ENCODE peak calls at places on chromosome 12, in ten cellular contexts. C, R, O, H, A, Q, V, X, W and B are unnamed samples.

GRCh38 chr12:39490500-39491276 is 47.8 kb upstream of the KIF21A start:
- DNase-seq in W (peak), A (no peak), Q (peak), V (no peak), H (no peak), C (no peak), O (no peak), R (no peak), X (peak), B (no peak)

GRCh38 chr12:38921025-38921677 is 15.8 kb upstream of the CPNE8 start:
- DNase-seq in H (no peak), A (peak), V (peak), W (peak), Q (peak), O (no peak), X (peak), R (peak), C (no peak), B (no peak)

GRCh38 chr12:52279683-52280318 is 5.4 kb downstream of the KRT86 start:
- DNase-seq in R (peak), A (no peak), Q (no peak), C (no peak), H (peak), X (no peak), O (no peak), V (no peak), W (peak), B (no peak)

GRCh38 chr12:68100241-68100640 is 59.3 kb downstream of the IFNG start:
- DNase-seq in A (no peak), R (no peak), X (no peak), C (no peak), Q (no peak), V (no peak), W (no peak), H (no peak), O (no peak), B (no peak)

GRCh38 chr12:64203775-64204174 is 18.3 kb downstream of the KICS2 start:
- DNase-seq in V (no peak), W (no peak), R (no peak), X (no peak), H (no peak), A (no peak), C (no peak), O (no peak), Q (no peak), B (no peak)

GRCh38 chr12:96985515-96986362 is 78.7 kb downstream of the NEDD1 start:
- DNase-seq in H (no peak), V (peak), X (no peak), W (no peak), O (no peak), R (peak), A (no peak), Q (peak), C (peak), B (no peak)

GRCh38 chr12:88553941-88554658 is 26.2 kb downstream of the KITLG start:
- DNase-seq in H (no peak), R (no peak), W (peak), X (peak), C (no peak), V (no peak), O (no peak), Q (peak), A (no peak), B (peak)

GRCh38 chr12:122106891-122107660 is 28.5 kb downstream of the MLXIP start:
- DNase-seq in A (peak), X (peak), O (no peak), R (peak), Q (no peak), W (peak), H (no peak), C (no peak), V (no peak), B (peak)

GRCh38 chr12:130754234-130755001 is 38.3 kb upstream of the RIMBP2 start:
- DNase-seq in R (no peak), V (peak), O (no peak), W (no peak), X (no peak), Q (no peak), C (no peak), A (no peak), H (no peak), B (no peak)

GRCh38 chr12:71045781-71046180 is 112.0 kb downstream of the TSPAN8 start:
- DNase-seq in H (no peak), A (no peak), R (no peak), X (peak), O (no peak), W (peak), C (no peak), V (no peak), Q (peak), B (no peak)

GRCh38 chr12:74849801-74850200 is 312.2 kb downstream of the ATXN7L3B start:
- DNase-seq in O (no peak), A (no peak), W (no peak), R (no peak), Q (no peak), X (no peak), C (no peak), H (no peak), V (no peak), B (no peak)

GRCh38 chr12:44357476-44357875 is 518.6 kb downstream of the NELL2 start:
- DNase-seq in C (no peak), O (no peak), V (no peak), R (no peak), H (no peak), W (no peak), Q (no peak), A (no peak), X (no peak), B (no peak)

GRCh38 chr12:32217354-32218310 is 111.0 kb downstream of the BICD1 start:
- DNase-seq in H (no peak), C (no peak), X (peak), W (peak), V (peak), O (peak), Q (peak), R (no peak), A (peak), B (peak)

GRCh38 chr12:92784356-92784755 is 81.6 kb downstream of the PLEKHG7 start:
- DNase-seq in Q (no peak), W (peak), O (no peak), R (no peak), C (no peak), X (no peak), V (no peak), A (no peak), H (no peak), B (no peak)

GRCh38 chr12:131390408-131391100 is 320.3 kb upstream of the SFSWAP start:
- DNase-seq in V (peak), C (no peak), W (no peak), H (no peak), Q (peak), O (no peak), A (no peak), X (no peak), R (no peak), B (no peak)

GRCh38 chr12:32789911-32790310 is 34.2 kb upstream of the YARS2 start:
- DNase-seq in W (no peak), O (no peak), H (no peak), C (no peak), A (no peak), X (no peak), R (no peak), Q (no peak), V (no peak), B (no peak)

GRCh38 chr12:33988888-33989287 is 33.4 kb upstream of the ALG10 start:
- DNase-seq in H (no peak), A (no peak), O (no peak), C (no peak), Q (no peak), R (no peak), X (no peak), W (no peak), V (no peak), B (no peak)

GRCh38 chr12:65189028-65189718 is 19.8 kb downstream of the LEMD3 start:
- DNase-seq in C (no peak), A (no peak), X (no peak), W (no peak), Q (no peak), R (no peak), H (no peak), O (no peak), V (peak), B (no peak)

GRCh38 chr12:77151030-77151429 is 85.7 kb upstream of the E2F7 start:
- DNase-seq in H (no peak), Q (no peak), W (no peak), C (no peak), X (no peak), V (no peak), O (no peak), R (no peak), A (no peak), B (no peak)

GRCh38 chr12:130838284-130838950 is 633 bp downstream of the STX2 start:
- DNase-seq in C (peak), A (peak), V (peak), O (peak), R (peak), X (peak), Q (peak), H (no peak), W (peak), B (peak)

GRCh38 chr12:52079576-52080402 is at the start of gene SMIM41:
- DNase-seq in O (no peak), Q (no peak), A (peak), V (no peak), R (no peak), W (no peak), H (no peak), X (no peak), C (peak), B (no peak)

GRCh38 chr12:52945389-52946232 is 3.3 kb upstream of the KRT18 start:
- DNase-seq in Q (peak), O (no peak), X (peak), R (peak), H (no peak), A (no peak), W (peak), V (no peak), C (no peak), B (no peak)

GRCh38 chr12:124909831-124910560 is 4.5 kb downstream of the UBC start:
- DNase-seq in C (no peak), R (no peak), O (no peak), X (no peak), H (no peak), A (no peak), W (peak), V (no peak), Q (peak), B (peak)

GRCh38 chr12:50050410-50051280 is 6.8 kb upstream of the ASIC1 start:
- DNase-seq in A (peak), H (no peak), X (no peak), W (peak), O (peak), Q (no peak), R (peak), V (no peak), C (peak), B (peak)

GRCh38 chr12:121829250-121829918 is 25.6 kb downstream of the SETD1B start:
- DNase-seq in Q (no peak), O (no peak), V (no peak), C (no peak), X (no peak), A (no peak), H (no peak), R (no peak), W (no peak), B (no peak)

GRCh38 chr12:133058203-133059125 is 21.2 kb downstream of the ZNF84 start:
- DNase-seq in X (no peak), R (no peak), W (no peak), A (no peak), C (no peak), V (peak), O (no peak), Q (peak), H (no peak), B (no peak)

DNA sequence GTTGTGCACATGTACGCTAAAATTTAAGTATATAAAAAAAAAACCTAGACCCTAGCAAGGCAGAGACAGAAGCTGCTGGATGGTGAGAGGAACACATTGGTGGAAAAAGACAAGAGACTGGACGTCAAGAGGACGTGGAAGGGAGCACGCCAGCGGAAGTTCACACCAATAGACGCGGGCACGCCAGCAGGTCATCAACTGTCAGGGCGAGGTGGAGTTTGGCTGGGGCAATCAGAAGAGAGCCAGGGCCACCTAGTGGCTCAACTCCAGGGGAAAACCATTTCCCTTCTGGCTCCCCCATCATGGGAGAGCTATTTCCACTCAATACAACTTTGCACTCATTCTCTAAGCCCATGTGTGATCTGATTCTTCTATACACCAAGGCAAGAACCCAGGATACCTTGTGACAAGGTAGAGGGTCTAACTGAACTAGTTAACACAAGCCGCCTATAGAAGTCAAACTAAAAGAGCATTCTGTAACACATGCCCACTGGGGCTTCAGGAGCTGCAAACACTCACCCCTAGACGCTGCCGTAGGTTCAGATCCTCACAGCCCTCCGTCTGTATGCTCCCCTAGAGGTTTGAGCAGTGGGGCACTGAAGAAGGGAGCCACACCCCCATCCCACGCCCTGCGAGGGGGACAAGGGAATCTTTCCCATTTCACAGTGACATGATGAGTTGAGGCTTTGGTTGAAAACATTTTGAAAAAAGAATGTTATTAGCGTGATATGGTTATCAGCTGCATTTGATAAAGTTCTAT is 702.7 kb downstream of the TMTC2 start:
- DNase-seq in O (no peak), X (no peak), C (no peak), A (peak), R (no peak), H (no peak), Q (peak), W (no peak), V (no peak), B (no peak)
- TF ChIP-seq CTCF in O (no peak), X (peak), C (no peak), A (peak), R (no peak), H (no peak), Q (peak), W (no peak), V (peak), B (no peak)

GRCh38 chr12:111998015-111998414 is 14.9 kb downstream of the TMEM116 start:
- DNase-seq in W (no peak), C (no peak), V (no peak), Q (no peak), O (no peak), X (no peak), H (no peak), A (no peak), R (no peak), B (no peak)
- H3K27ac ChIP-seq in W (no peak), C (no peak), V (no peak), Q (no peak), O (no peak), X (no peak), H (no peak), A (peak), R (no peak), B (no peak)

GRCh38 chr12:84508325-84508861 is 404.2 kb downstream of the SLC6A15 start:
- DNase-seq in O (no peak), H (no peak), X (peak), V (no peak), Q (peak), W (peak), R (no peak), C (no peak), A (peak), B (no peak)
- TF ChIP-seq CTCF in O (peak), H (no peak), X (peak), V (no peak), Q (no peak), W (peak), R (no peak), C (no peak), A (no peak), B (no peak)

GRCh38 chr12:108847705-108848104 is 9.7 kb downstream of the SSH1 start:
- DNase-seq in C (no peak), X (no peak), Q (no peak), V (no peak), W (no peak), H (no peak), A (no peak), O (no peak), R (no peak), B (no peak)
- H3K27ac ChIP-seq in C (no peak), X (no peak), Q (peak), V (no peak), W (no peak), H (no peak), A (peak), O (peak), R (no peak), B (peak)